ENCODE peak calls at places on chromosomes 5 and 9, in seven cellular contexts. W is neuronal stem cell, J is H1, S is H9, O is trophoblast cell, T is mesendoderm, E is mesenchymal stem cell. Q is an unnamed sample.

GRCh38 chr5:139389701-139390638 is at the start of gene MZB1:
- DNase-seq in W (no peak), J (no peak), S (no peak), O (no peak), T (no peak), E (no peak), Q (no peak)

GRCh38 chr5:71923755-71924154 is 183.5 kb upstream of the MAP1B start:
- DNase-seq in W (no peak), J (no peak), S (no peak), O (no peak), T (peak), E (no peak), Q (no peak)

GRCh38 chr5:163347671-163348070 is 89.7 kb upstream of the CCNG1 start:
- DNase-seq in W (peak), J (peak), S (peak), O (peak), T (peak), E (peak), Q (peak)

GRCh38 chr9:121059998-121060636 is 10.0 kb upstream of the C5 start:
- DNase-seq in W (peak), J (no peak), S (no peak), O (peak), T (peak), E (peak), Q (peak)

GRCh38 chr5:143762636-143763035 is 49.3 kb upstream of the HMHB1 start:
- DNase-seq in W (no peak), J (no peak), S (no peak), O (no peak), T (no peak), E (no peak), Q (no peak)

GRCh38 chr5:141637266-141637692 is 482 bp downstream of the RELL2 start:
- DNase-seq in W (peak), J (no peak), S (no peak), O (peak), T (peak), E (no peak), Q (no peak)

GRCh38 chr5:161720460-161720859 is 34.9 kb downstream of the GABRA6 start:
- DNase-seq in W (no peak), J (no peak), S (no peak), O (no peak), T (no peak), E (no peak), Q (no peak)

GRCh38 chr9:102950341-102950740 is 44.8 kb upstream of the CYLC2 start:
- DNase-seq in W (no peak), J (no peak), S (no peak), O (no peak), T (peak), E (no peak), Q (no peak)

GRCh38 chr5:97046270-97046982 is 96.0 kb downstream of the LIX1 start:
- DNase-seq in W (no peak), J (no peak), S (no peak), O (no peak), T (peak), E (no peak), Q (peak)

GRCh38 chr5:157069949-157070348 is 11.0 kb upstream of the HAVCR1 start:
- DNase-seq in W (no peak), J (no peak), S (no peak), O (no peak), T (no peak), E (no peak), Q (no peak)

GRCh38 chr5:43006411-43007202 is 33.5 kb downstream of the ANXA2R start:
- DNase-seq in W (no peak), J (no peak), S (no peak), O (no peak), T (no peak), E (no peak), Q (peak)

GRCh38 chr5:177553671-177554429 is 513 bp downstream of the FAM193B start:
- DNase-seq in W (no peak), J (no peak), S (peak), O (no peak), T (peak), E (peak), Q (no peak)

GRCh38 chr5:141412853-141413539 is at the start of gene PCDHGA10:
- DNase-seq in W (peak), J (no peak), S (peak), O (peak), T (peak), E (peak), Q (peak)

GRCh38 chr9:86557063-86557766 is 203.0 kb upstream of the TUT7 start:
- DNase-seq in W (no peak), J (no peak), S (no peak), O (peak), T (no peak), E (peak), Q (peak)

GRCh38 chr9:101387871-101388506 is 3.2 kb upstream of the BAAT start:
- DNase-seq in W (no peak), J (no peak), S (no peak), O (peak), T (peak), E (peak), Q (peak)

GRCh38 chr5:11174601-11175000 is 413.6 kb upstream of the DAP start:
- DNase-seq in W (no peak), J (no peak), S (no peak), O (peak), T (no peak), E (no peak), Q (no peak)

GRCh38 chr5:7690557-7690956 is 160.4 kb downstream of the CFAP90 start:
- DNase-seq in W (no peak), J (no peak), S (no peak), O (no peak), T (no peak), E (no peak), Q (no peak)

GRCh38 chr9:37293664-37294524 is 128.6 kb upstream of the GRHPR start:
- DNase-seq in W (no peak), J (no peak), S (no peak), O (no peak), T (peak), E (peak), Q (peak)

GRCh38 chr5:59390074-59390659 is 503.4 kb downstream of the PDE4D start:
- DNase-seq in W (peak), J (no peak), S (no peak), O (no peak), T (peak), E (peak), Q (peak)

GRCh38 chr9:98419260-98419603 is 163.8 kb upstream of the TBC1D2 start:
- DNase-seq in W (no peak), J (no peak), S (no peak), O (no peak), T (peak), E (no peak), Q (no peak)

GRCh38 chr5:10630126-10630525 is 66.3 kb downstream of the ANKRD33B start:
- DNase-seq in W (no peak), J (no peak), S (no peak), O (no peak), T (no peak), E (no peak), Q (no peak)

GRCh38 chr9:133926165-133926856 is 65.8 kb downstream of the VAV2 start:
- DNase-seq in W (no peak), J (no peak), S (no peak), O (no peak), T (no peak), E (no peak), Q (no peak)

GRCh38 chr5:144390133-144390532 is 219.5 kb downstream of the KCTD16 start:
- DNase-seq in W (no peak), J (peak), S (peak), O (no peak), T (peak), E (peak), Q (peak)

GRCh38 chr5:59746261-59746765 is 147.2 kb downstream of the PDE4D start:
- DNase-seq in W (no peak), J (no peak), S (no peak), O (no peak), T (no peak), E (peak), Q (peak)

GRCh38 chr9:137053944-137054931 is at the start of gene ENTPD2:
- DNase-seq in W (no peak), J (no peak), S (peak), O (peak), T (no peak), E (no peak), Q (no peak)

GRCh38 chr5:39100851-39101396 is 26.7 kb upstream of the RICTOR start:
- DNase-seq in W (no peak), J (no peak), S (no peak), O (peak), T (peak), E (peak), Q (peak)

GRCh38 chr9:137724114-137724445 is 105.3 kb downstream of the EHMT1 start:
- DNase-seq in W (peak), J (peak), S (peak), O (no peak), T (peak), E (peak), Q (peak)

GRCh38 chr5:96936431-96937221 is 746 bp downstream of the LNPEP start:
- DNase-seq in W (peak), J (no peak), S (peak), O (no peak), T (peak), E (peak), Q (peak)

GRCh38 chr9:106964329-106964728 is 101.4 kb downstream of the ZNF462 start:
- DNase-seq in W (no peak), J (no peak), S (no peak), O (no peak), T (no peak), E (no peak), Q (no peak)

GRCh38 chr9:96858670-96859069 is 4.4 kb upstream of the ZNF782 start:
- DNase-seq in W (no peak), J (no peak), S (no peak), O (peak), T (no peak), E (no peak), Q (no peak)

GRCh38 chr5:38463634-38464521 is 92.6 kb downstream of the LIFR start:
- DNase-seq in W (no peak), J (no peak), S (no peak), O (peak), T (no peak), E (peak), Q (peak)

GRCh38 chr5:133324058-133324457 is 272.2 kb downstream of the HSPA4 start:
- DNase-seq in W (no peak), J (no peak), S (no peak), O (no peak), T (no peak), E (no peak), Q (no peak)

GRCh38 chr5:98425626-98426025 is 347.8 kb upstream of the RGMB start:
- DNase-seq in W (no peak), J (no peak), S (no peak), O (no peak), T (no peak), E (no peak), Q (no peak)

GRCh38 chr5:93658044-93658443 is 75.0 kb downstream of the NR2F1 start:
- DNase-seq in W (no peak), J (no peak), S (no peak), O (no peak), T (no peak), E (no peak), Q (peak)

GRCh38 chr5:66814146-66814991 is 218.2 kb downstream of the MAST4 start:
- DNase-seq in W (peak), J (no peak), S (no peak), O (peak), T (peak), E (peak), Q (peak)

GRCh38 chr9:135221951-135222631 is 134.6 kb downstream of the OLFM1 start:
- DNase-seq in W (no peak), J (no peak), S (peak), O (no peak), T (peak), E (no peak), Q (no peak)

GRCh38 chr5:63961125-63961597 is 1.1 kb downstream of the HTR1A start:
- DNase-seq in W (no peak), J (no peak), S (peak), O (no peak), T (no peak), E (no peak), Q (no peak)

GRCh38 chr5:109191153-109191558 is 218.6 kb downstream of the PJA2 start:
- DNase-seq in W (no peak), J (no peak), S (no peak), O (no peak), T (peak), E (peak), Q (peak)

GRCh38 chr9:34709196-34709978 is 549 bp downstream of the CCL21 start:
- DNase-seq in W (no peak), J (no peak), S (no peak), O (no peak), T (no peak), E (no peak), Q (no peak)
- H2BK5ac ChIP-seq in W (no peak), J (no peak), S (no peak), O (no peak), T (no peak), E (no peak), Q (no peak)

GRCh38 chr9:76900884-76901440 is 5.0 kb downstream of the PRUNE2 start:
- DNase-seq in W (no peak), J (no peak), S (no peak), O (no peak), T (no peak), E (no peak), Q (no peak)
- H2BK5ac ChIP-seq in W (no peak), J (no peak), S (no peak), O (no peak), T (no peak), E (no peak), Q (no peak)

GRCh38 chr9:128943832-128944620 is 3.4 kb downstream of the DOLK start:
- DNase-seq in W (no peak), J (no peak), S (no peak), O (no peak), T (no peak), E (no peak), Q (no peak)

GRCh38 chr9:128937310-128938165 is 9.9 kb downstream of the DOLK start:
- DNase-seq in W (no peak), J (no peak), S (no peak), O (no peak), T (no peak), E (no peak), Q (no peak)

GRCh38 chr9:128940271-128940921 is 7.0 kb downstream of the DOLK start:
- DNase-seq in W (no peak), J (no peak), S (no peak), O (no peak), T (no peak), E (no peak), Q (no peak)

GRCh38 chr9:128945798-128946501 is 1.5 kb downstream of the DOLK start:
- DNase-seq in W (no peak), J (no peak), S (no peak), O (no peak), T (no peak), E (no peak), Q (no peak)

GRCh38 chr9:128940946-128941755 is 6.3 kb downstream of the DOLK start:
- DNase-seq in W (no peak), J (no peak), S (no peak), O (no peak), T (no peak), E (no peak), Q (no peak)
- H2BK5ac ChIP-seq in W (no peak), J (no peak), S (no peak), O (no peak), T (no peak), E (no peak), Q (no peak)

GRCh38 chr5:32526815-32527214 is 58.5 kb upstream of the SUB1 start:
- DNase-seq in W (no peak), J (no peak), S (no peak), O (no peak), T (no peak), E (no peak), Q (no peak)
- H2BK5ac ChIP-seq in W (no peak), J (no peak), S (no peak), O (no peak), T (no peak), E (no peak), Q (no peak)

GRCh38 chr9:112772215-112772509 is 21.6 kb downstream of the SNX30 start:
- DNase-seq in W (no peak), J (no peak), S (no peak), O (no peak), T (peak), E (no peak), Q (no peak)
- H2BK5ac ChIP-seq in W (no peak), J (no peak), S (no peak), O (no peak), T (no peak), E (no peak), Q (peak)